ENCODE peak calls at places on chromosomes 3 and 15, in six cellular contexts. Q, N, Z, F, W and C are unnamed samples.

GRCh38 chr3:50245831-50246516 is 10.0 kb downstream of the GNAI2 start:
- DNase-seq in Q (peak), N (peak), Z (no peak), F (peak), W (peak), C (peak)

GRCh38 chr3:16338999-16339398 is 74.0 kb downstream of the OXNAD1 start:
- DNase-seq in Q (peak), N (peak), Z (no peak), F (no peak), W (peak), C (no peak)

GRCh38 chr3:161423911-161424522 is 52.7 kb upstream of the SPTSSB start:
- DNase-seq in Q (peak), N (peak), Z (no peak), F (peak), W (no peak), C (no peak)

GRCh38 chr3:134134240-134134639 is 104.5 kb upstream of the SLCO2A1 start:
- DNase-seq in Q (peak), N (no peak), Z (no peak), F (no peak), W (peak), C (no peak)

GRCh38 chr3:157089455-157090221 is 70.3 kb downstream of the CCNL1 start:
- DNase-seq in Q (peak), N (peak), Z (no peak), F (no peak), W (peak), C (no peak)

GRCh38 chr15:60363903-60364302 is 33.9 kb downstream of the ANXA2 start:
- DNase-seq in Q (peak), N (no peak), Z (no peak), F (no peak), W (no peak), C (no peak)

GRCh38 chr3:24259901-24260512 is 234.6 kb downstream of the THRB start:
- DNase-seq in Q (peak), N (peak), Z (no peak), F (no peak), W (no peak), C (no peak)

GRCh38 chr3:9548991-9549390 is 4.6 kb downstream of the LHFPL4 start:
- DNase-seq in Q (no peak), N (no peak), Z (no peak), F (no peak), W (no peak), C (no peak)

GRCh38 chr15:60006203-60006782 is 2.2 kb downstream of the FOXB1 start:
- DNase-seq in Q (peak), N (peak), Z (no peak), F (peak), W (peak), C (peak)

GRCh38 chr3:169603661-169604060 is 59.9 kb downstream of the MECOM start:
- DNase-seq in Q (no peak), N (no peak), Z (no peak), F (no peak), W (peak), C (no peak)

GRCh38 chr3:39079530-39079929 is 27.7 kb downstream of the WDR48 start:
- DNase-seq in Q (no peak), N (no peak), Z (no peak), F (no peak), W (no peak), C (no peak)

GRCh38 chr15:32028921-32029320 is 1.4 kb upstream of the CHRNA7 start:
- DNase-seq in Q (no peak), N (no peak), Z (no peak), F (peak), W (no peak), C (peak)

GRCh38 chr15:53359038-53359437 is 400.4 kb downstream of the WDR72 start:
- DNase-seq in Q (no peak), N (no peak), Z (no peak), F (no peak), W (no peak), C (no peak)

GRCh38 chr15:32956006-32956405 is 238.2 kb downstream of the GREM1 start:
- DNase-seq in Q (peak), N (peak), Z (no peak), F (peak), W (no peak), C (peak)

GRCh38 chr3:36941658-36942057 is 3.2 kb downstream of the TRANK1 start:
- DNase-seq in Q (peak), N (peak), Z (no peak), F (no peak), W (no peak), C (no peak)

GRCh38 chr3:52408466-52408865 is 36.4 kb downstream of the SEMA3G start:
- DNase-seq in Q (no peak), N (no peak), Z (no peak), F (no peak), W (no peak), C (no peak)

GRCh38 chr3:150308481-150308918 is 99.6 kb upstream of the TSC22D2 start:
- DNase-seq in Q (no peak), N (no peak), Z (no peak), F (no peak), W (peak), C (no peak)

GRCh38 chr3:79284781-79285180 is 483.0 kb downstream of the ROBO1 start:
- DNase-seq in Q (no peak), N (no peak), Z (no peak), F (no peak), W (no peak), C (no peak)

GRCh38 chr15:66071160-66071559 is 182.4 kb downstream of the MEGF11 start:
- DNase-seq in Q (no peak), N (no peak), Z (no peak), F (no peak), W (no peak), C (no peak)

GRCh38 chr15:41161336-41161735 is 45.3 kb upstream of the INO80 start:
- DNase-seq in Q (peak), N (peak), Z (no peak), F (no peak), W (no peak), C (no peak)

GRCh38 chr15:100241572-100242479 is 99.9 kb downstream of the ADAMTS17 start:
- DNase-seq in Q (peak), N (no peak), Z (no peak), F (no peak), W (no peak), C (peak)

GRCh38 chr15:71780349-71780976 is 29.9 kb upstream of the NR2E3 start:
- DNase-seq in Q (peak), N (peak), Z (peak), F (peak), W (no peak), C (peak)

GRCh38 chr15:60682115-60682514 is 203.2 kb upstream of the ICE2 start:
- DNase-seq in Q (peak), N (peak), Z (no peak), F (no peak), W (no peak), C (no peak)

GRCh38 chr15:32717290-32718081 is at the start of gene GREM1:
- DNase-seq in Q (peak), N (peak), Z (no peak), F (peak), W (no peak), C (peak)

GRCh38 chr3:155135003-155135402 is 54.9 kb downstream of the MME start:
- DNase-seq in Q (no peak), N (no peak), Z (no peak), F (no peak), W (no peak), C (no peak)
- H4K91ac ChIP-seq in Q (no peak), N (no peak), Z (no peak), F (no peak), W (no peak), C (no peak)

GRCh38 chr15:55279746-55280351 is 9.8 kb downstream of the RAB27A start:
- DNase-seq in Q (peak), N (peak), Z (no peak), F (no peak), W (peak), C (no peak)
- H3K9ac ChIP-seq in Q (peak), N (no peak), Z (no peak), F (no peak), W (no peak), C (no peak)

DNA sequence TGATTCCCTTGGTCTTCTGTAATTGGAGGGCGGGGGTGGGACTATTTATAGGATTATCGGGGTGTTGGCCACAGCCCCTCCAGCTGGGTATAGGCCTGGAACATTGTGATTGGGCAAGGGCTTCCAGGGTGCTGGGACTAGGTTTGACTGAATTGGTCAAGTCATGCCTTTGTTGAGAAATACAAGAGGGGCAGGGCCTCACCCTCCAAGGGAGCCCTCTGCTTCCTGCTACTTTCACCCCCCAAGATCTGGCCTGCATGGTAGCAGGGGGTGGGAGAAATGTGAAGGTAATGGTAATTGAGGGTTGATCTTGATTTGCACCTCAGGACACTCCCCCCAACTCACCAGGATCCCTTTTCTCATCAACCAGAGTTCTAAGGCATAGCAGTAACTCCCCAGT is 25.2 kb downstream of the TRIM71 start:
- DNase-seq in Q (no peak), N (no peak), Z (no peak), F (no peak), W (no peak), C (peak)
- H2AK5ac ChIP-seq in Q (no peak), N (no peak), Z (no peak), F (no peak), W (no peak), C (peak)

GRCh38 chr3:108887137-108887536 is 64.6 kb downstream of the TRAT1 start:
- DNase-seq in Q (no peak), N (no peak), Z (no peak), F (no peak), W (no peak), C (no peak)

GRCh38 chr3:108891833-108892232 is 61.8 kb downstream of the GUCA1C start:
- DNase-seq in Q (no peak), N (no peak), Z (no peak), F (no peak), W (no peak), C (no peak)

GRCh38 chr3:108883373-108883772 is 60.8 kb downstream of the TRAT1 start:
- DNase-seq in Q (no peak), N (no peak), Z (no peak), F (no peak), W (no peak), C (no peak)

GRCh38 chr3:108882762-108883161 is 60.2 kb downstream of the TRAT1 start:
- DNase-seq in Q (no peak), N (no peak), Z (no peak), F (no peak), W (no peak), C (no peak)

DNA sequence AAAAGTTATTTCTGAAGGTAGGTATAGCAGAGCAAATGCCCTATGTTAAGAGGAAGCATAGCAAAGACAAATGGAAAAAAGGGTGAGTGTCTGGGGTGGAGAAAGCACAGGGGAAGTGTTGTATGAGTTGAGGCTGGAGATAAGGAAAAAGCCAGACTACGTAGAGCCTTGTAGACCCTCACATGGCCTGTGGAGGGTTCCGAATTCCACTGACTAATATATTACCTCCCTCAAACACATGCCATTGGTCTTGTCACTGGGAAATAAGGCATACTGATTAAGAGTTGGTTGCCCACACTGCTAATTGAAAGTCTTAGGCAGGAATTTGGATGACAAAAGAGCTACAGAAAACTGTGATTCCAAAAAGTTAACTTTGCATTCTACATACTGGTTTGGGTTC is 65.2 kb downstream of the TRAT1 start:
- DNase-seq in Q (no peak), N (no peak), Z (no peak), F (no peak), W (no peak), C (no peak)
- H4K91ac ChIP-seq in Q (no peak), N (no peak), Z (no peak), F (no peak), W (no peak), C (no peak)

GRCh38 chr3:146157325-146158060 is 3.5 kb downstream of the PLOD2 start:
- DNase-seq in Q (no peak), N (no peak), Z (no peak), F (no peak), W (no peak), C (no peak)
- H3K9ac ChIP-seq in Q (peak), N (peak), Z (no peak), F (no peak), W (no peak), C (no peak)

GRCh38 chr3:184575701-184576100 is 14.1 kb downstream of the EPHB3 start:
- DNase-seq in Q (no peak), N (no peak), Z (no peak), F (no peak), W (no peak), C (no peak)

GRCh38 chr3:184572528-184573270 is 11.1 kb downstream of the EPHB3 start:
- DNase-seq in Q (no peak), N (no peak), Z (no peak), F (no peak), W (no peak), C (no peak)

GRCh38 chr3:184577546-184577945 is 16.0 kb downstream of the EPHB3 start:
- DNase-seq in Q (no peak), N (no peak), Z (no peak), F (no peak), W (no peak), C (no peak)

GRCh38 chr3:184576457-184577240 is 15.1 kb downstream of the EPHB3 start:
- DNase-seq in Q (no peak), N (no peak), Z (no peak), F (no peak), W (no peak), C (no peak)

GRCh38 chr3:184574552-184575430 is 13.2 kb downstream of the EPHB3 start:
- DNase-seq in Q (peak), N (no peak), Z (no peak), F (no peak), W (no peak), C (peak)
- H2AK5ac ChIP-seq in Q (no peak), N (no peak), Z (peak), F (peak), W (no peak), C (no peak)